ENCODE peak calls at places on chromosomes 7 and 10, in ten cellular contexts. C is effector memory CD8-positive, alpha-beta T cell; Y is sciatic nerve; T is central memory CD4-positive, alpha-beta T cell; J is SK-MEL-5; H is NCI-H69; X is AG04450; A is hepatocyte; P is HTR-8/SVneo; Z is stimulated activated CD4-positive, alpha-beta T cell treated with anti-CD3 and anti-CD28 coated beads, Interleukin-12 subunit alpha, Interleukin-12 subunit beta, amount 100 ng/mL, for 4 hours. D is an unnamed sample.

GRCh38 chr7:150852371-150852905 is at the start of gene AOC1:
- DNase-seq in Y (peak), T (no peak), X (no peak), A (peak), J (no peak), Z (no peak), C (no peak), H (peak), P (no peak), D (no peak)

GRCh38 chr10:119103687-119104652 is at the start of gene DENND10:
- DNase-seq in T (peak), J (peak), Z (peak), H (peak), C (peak), A (peak), Y (peak), P (peak), X (peak), D (peak)

GRCh38 chr7:138872576-138872975 is 74.6 kb upstream of the ATP6V0A4 start:
- DNase-seq in J (no peak), H (no peak), T (no peak), A (no peak), C (no peak), Z (no peak), X (no peak), Y (no peak), P (no peak), D (no peak)

GRCh38 chr7:469591-469961 is 50.1 kb downstream of the PDGFA start:
- DNase-seq in J (no peak), T (no peak), Y (peak), Z (no peak), A (no peak), C (no peak), H (no peak), P (no peak), X (no peak), D (no peak)

GRCh38 chr7:73983437-73984164 is 44.4 kb upstream of the ELN start:
- DNase-seq in A (no peak), C (no peak), J (no peak), Y (no peak), T (no peak), P (no peak), Z (no peak), H (no peak), X (no peak), D (no peak)

GRCh38 chr7:45112648-45113047 is 1.2 kb upstream of the TBRG4 start:
- DNase-seq in C (no peak), X (no peak), P (no peak), A (no peak), Z (no peak), T (no peak), Y (no peak), H (no peak), J (no peak), D (peak)

GRCh38 chr7:133777701-133778100 is 349.4 kb upstream of the LRGUK start:
- DNase-seq in J (no peak), C (no peak), A (no peak), T (no peak), Z (no peak), X (no peak), P (no peak), H (no peak), Y (no peak), D (no peak)

GRCh38 chr10:128180843-128181242 is 54.6 kb upstream of the MKI67 start:
- DNase-seq in T (peak), J (no peak), P (no peak), Z (peak), Y (no peak), X (no peak), C (peak), H (no peak), A (no peak), D (no peak)

GRCh38 chr10:121338206-121338991 is 259.8 kb downstream of the FGFR2 start:
- DNase-seq in H (peak), T (no peak), Y (no peak), Z (no peak), C (no peak), J (no peak), A (no peak), X (no peak), P (no peak), D (no peak)

GRCh38 chr10:3774814-3775670 is 10.0 kb downstream of the KLF6 start:
- DNase-seq in C (peak), T (no peak), J (peak), Y (no peak), Z (no peak), A (peak), X (no peak), H (peak), P (no peak), D (no peak)

GRCh38 chr7:81234896-81235295 is 316.0 kb upstream of the SEMA3C start:
- DNase-seq in H (no peak), T (no peak), P (no peak), A (no peak), J (no peak), C (no peak), Y (no peak), X (no peak), Z (no peak), D (no peak)

GRCh38 chr10:117519366-117519765 is 23.2 kb upstream of the EMX2 start:
- DNase-seq in H (no peak), J (no peak), A (no peak), X (no peak), P (no peak), Y (no peak), Z (no peak), T (no peak), C (no peak), D (no peak)

GRCh38 chr10:43409385-43410109 is 561 bp upstream of the HNRNPF start:
- DNase-seq in X (no peak), A (no peak), Z (peak), H (peak), T (peak), J (peak), P (no peak), C (peak), Y (peak), D (no peak)

GRCh38 chr10:15858895-15859294 is 1.4 kb downstream of the MINDY3 start:
- DNase-seq in J (no peak), Y (no peak), T (no peak), A (no peak), Z (no peak), C (no peak), H (no peak), P (no peak), X (no peak), D (no peak)

GRCh38 chr7:106037489-106038176 is 74.5 kb downstream of the SYPL1 start:
- DNase-seq in A (no peak), Z (no peak), X (no peak), Y (no peak), J (no peak), H (no peak), P (no peak), T (no peak), C (no peak), D (no peak)

GRCh38 chr10:8389630-8390029 is 335.1 kb downstream of the GATA3 start:
- DNase-seq in A (no peak), X (no peak), Y (no peak), T (no peak), J (peak), C (no peak), Z (no peak), P (peak), H (no peak), D (no peak)

GRCh38 chr10:60877066-60877776 is 66.8 kb downstream of the RHOBTB1 start:
- DNase-seq in A (no peak), T (no peak), X (no peak), J (no peak), H (peak), Z (no peak), C (no peak), Y (no peak), P (no peak), D (no peak)

GRCh38 chr10:103451091-103451801 is 924 bp downstream of the CALHM2 start:
- DNase-seq in A (no peak), C (peak), H (peak), X (no peak), J (no peak), Z (peak), Y (peak), T (peak), P (peak), D (peak)

GRCh38 chr7:108246227-108246837 is 116.2 kb upstream of the LAMB4 start:
- DNase-seq in Y (no peak), C (no peak), Z (no peak), J (peak), P (peak), H (peak), T (no peak), X (peak), A (peak), D (no peak)

GRCh38 chr10:20999713-21000112 is 102.6 kb upstream of the NEBL start:
- DNase-seq in Z (no peak), T (no peak), A (no peak), J (no peak), P (no peak), C (no peak), H (no peak), Y (no peak), X (no peak), D (no peak)

GRCh38 chr10:23283680-23284079 is 60.9 kb downstream of the C10orf67 start:
- DNase-seq in T (no peak), J (no peak), P (no peak), Z (no peak), H (no peak), Y (no peak), A (no peak), X (no peak), C (no peak), D (no peak)

GRCh38 chr7:92629779-92630178 is 39.6 kb upstream of the FAM133B start:
- DNase-seq in X (no peak), H (no peak), P (no peak), Z (no peak), T (no peak), A (no peak), J (no peak), Y (no peak), C (no peak), D (no peak)

GRCh38 chr10:29648114-29648982 is 13.6 kb upstream of the SVIL start:
- DNase-seq in A (no peak), H (no peak), P (no peak), X (no peak), T (peak), C (no peak), Y (no peak), Z (no peak), J (no peak), D (no peak)

GRCh38 chr10:12513775-12514663 is 164.7 kb downstream of the CAMK1D start:
- DNase-seq in Z (no peak), Y (no peak), P (no peak), J (no peak), A (no peak), X (no peak), C (no peak), H (peak), T (no peak), D (no peak)

GRCh38 chr7:32048970-32049369 is 21.2 kb downstream of the PDE1C start:
- DNase-seq in Z (no peak), J (no peak), T (no peak), Y (no peak), C (no peak), X (no peak), H (peak), A (no peak), P (no peak), D (peak)

GRCh38 chr7:82443801-82444219 is 233 bp upstream of the CACNA2D1 start:
- DNase-seq in C (no peak), Y (peak), X (peak), H (peak), Z (no peak), A (peak), P (peak), J (peak), T (no peak), D (peak)

GRCh38 chr7:33917661-33918060 is 12.3 kb downstream of the BMPER start:
- DNase-seq in P (no peak), H (no peak), X (no peak), T (no peak), A (no peak), C (no peak), J (no peak), Z (no peak), Y (no peak), D (no peak)

GRCh38 chr10:55630491-55631056 is 730.5 kb downstream of the ZWINT start:
- DNase-seq in Y (no peak), A (peak), T (no peak), H (no peak), P (no peak), X (no peak), J (no peak), Z (no peak), C (no peak), D (peak)